ENCODE peak calls at places on chromosome 5, in ten cellular contexts. One of them, this sample, is unnamed.

GRCh38 chr5:21244982-21245381 is 1257.0 kb upstream of the CDH18 start:
- DNase-seq in activated naive CD4-positive, alpha-beta T cell: no peak
- DNase-seq in nephron progenitor cell: no peak
- DNase-seq in WTC11: no peak
- DNase-seq in mammary epithelial cell: no peak
- DNase-seq in psoas muscle: no peak
- DNase-seq in mesenteric fat pad: no peak
- DNase-seq in HTR-8/SVneo: no peak
- DNase-seq in NCI-H1092 treated with DMSO at 0.1 percent for 48 hours: no peak
- DNase-seq in activated T-cell treated with anti-CD3 and anti-CD28 coated beads, Interleukin-2, amount 50 U/mL, for 48 hours: no peak
- DNase-seq in this sample: no peak

GRCh38 chr5:151619812-151620462 is 28.8 kb upstream of the FAT2 start:
- DNase-seq in activated naive CD4-positive, alpha-beta T cell: no peak
- DNase-seq in nephron progenitor cell: no peak
- DNase-seq in WTC11: peak
- DNase-seq in mammary epithelial cell: peak
- DNase-seq in psoas muscle: no peak
- DNase-seq in mesenteric fat pad: peak
- DNase-seq in HTR-8/SVneo: peak
- DNase-seq in NCI-H1092 treated with DMSO at 0.1 percent for 48 hours: no peak
- DNase-seq in activated T-cell treated with anti-CD3 and anti-CD28 coated beads, Interleukin-2, amount 50 U/mL, for 48 hours: no peak
- DNase-seq in this sample: no peak

GRCh38 chr5:93576994-93577575 is 3.9 kb downstream of the NR2F1-AS1 start:
- DNase-seq in activated naive CD4-positive, alpha-beta T cell: no peak
- DNase-seq in nephron progenitor cell: no peak
- DNase-seq in WTC11: no peak
- DNase-seq in mammary epithelial cell: no peak
- DNase-seq in psoas muscle: no peak
- DNase-seq in mesenteric fat pad: no peak
- DNase-seq in HTR-8/SVneo: no peak
- DNase-seq in NCI-H1092 treated with DMSO at 0.1 percent for 48 hours: no peak
- DNase-seq in activated T-cell treated with anti-CD3 and anti-CD28 coated beads, Interleukin-2, amount 50 U/mL, for 48 hours: no peak
- DNase-seq in this sample: no peak

GRCh38 chr5:123512631-123513461 is 869 bp downstream of the CSNK1G3 start:
- DNase-seq in activated naive CD4-positive, alpha-beta T cell: peak
- DNase-seq in nephron progenitor cell: peak
- DNase-seq in WTC11: peak
- DNase-seq in mammary epithelial cell: peak
- DNase-seq in psoas muscle: peak
- DNase-seq in mesenteric fat pad: peak
- DNase-seq in HTR-8/SVneo: peak
- DNase-seq in NCI-H1092 treated with DMSO at 0.1 percent for 48 hours: no peak
- DNase-seq in activated T-cell treated with anti-CD3 and anti-CD28 coated beads, Interleukin-2, amount 50 U/mL, for 48 hours: peak
- DNase-seq in this sample: peak

GRCh38 chr5:83472508-83473343 is 1.2 kb downstream of the VCAN start:
- DNase-seq in activated naive CD4-positive, alpha-beta T cell: no peak
- DNase-seq in nephron progenitor cell: peak
- DNase-seq in WTC11: peak
- DNase-seq in mammary epithelial cell: peak
- DNase-seq in psoas muscle: peak
- DNase-seq in mesenteric fat pad: no peak
- DNase-seq in HTR-8/SVneo: peak
- DNase-seq in NCI-H1092 treated with DMSO at 0.1 percent for 48 hours: no peak
- DNase-seq in activated T-cell treated with anti-CD3 and anti-CD28 coated beads, Interleukin-2, amount 50 U/mL, for 48 hours: peak
- DNase-seq in this sample: peak

GRCh38 chr5:14715481-14715880 is 51.0 kb downstream of the OTULIN start:
- DNase-seq in activated naive CD4-positive, alpha-beta T cell: no peak
- DNase-seq in nephron progenitor cell: no peak
- DNase-seq in WTC11: no peak
- DNase-seq in mammary epithelial cell: no peak
- DNase-seq in psoas muscle: no peak
- DNase-seq in mesenteric fat pad: no peak
- DNase-seq in HTR-8/SVneo: no peak
- DNase-seq in NCI-H1092 treated with DMSO at 0.1 percent for 48 hours: no peak
- DNase-seq in activated T-cell treated with anti-CD3 and anti-CD28 coated beads, Interleukin-2, amount 50 U/mL, for 48 hours: no peak
- DNase-seq in this sample: no peak

GRCh38 chr5:52993367-52993766 is 4.2 kb downstream of the ITGA2 start:
- DNase-seq in activated naive CD4-positive, alpha-beta T cell: no peak
- DNase-seq in nephron progenitor cell: no peak
- DNase-seq in WTC11: no peak
- DNase-seq in mammary epithelial cell: no peak
- DNase-seq in psoas muscle: no peak
- DNase-seq in mesenteric fat pad: no peak
- DNase-seq in HTR-8/SVneo: no peak
- DNase-seq in NCI-H1092 treated with DMSO at 0.1 percent for 48 hours: no peak
- DNase-seq in activated T-cell treated with anti-CD3 and anti-CD28 coated beads, Interleukin-2, amount 50 U/mL, for 48 hours: no peak
- DNase-seq in this sample: no peak

GRCh38 chr5:174222891-174223290 is 177.4 kb downstream of the NSG2 start:
- DNase-seq in activated naive CD4-positive, alpha-beta T cell: no peak
- DNase-seq in nephron progenitor cell: no peak
- DNase-seq in WTC11: peak
- DNase-seq in mammary epithelial cell: no peak
- DNase-seq in psoas muscle: no peak
- DNase-seq in mesenteric fat pad: no peak
- DNase-seq in HTR-8/SVneo: no peak
- DNase-seq in NCI-H1092 treated with DMSO at 0.1 percent for 48 hours: no peak
- DNase-seq in activated T-cell treated with anti-CD3 and anti-CD28 coated beads, Interleukin-2, amount 50 U/mL, for 48 hours: no peak
- DNase-seq in this sample: no peak

GRCh38 chr5:51172853-51173635 is 210.2 kb upstream of the ISL1 start:
- DNase-seq in activated naive CD4-positive, alpha-beta T cell: no peak
- DNase-seq in nephron progenitor cell: no peak
- DNase-seq in WTC11: no peak
- DNase-seq in mammary epithelial cell: no peak
- DNase-seq in psoas muscle: no peak
- DNase-seq in mesenteric fat pad: no peak
- DNase-seq in HTR-8/SVneo: no peak
- DNase-seq in NCI-H1092 treated with DMSO at 0.1 percent for 48 hours: peak
- DNase-seq in activated T-cell treated with anti-CD3 and anti-CD28 coated beads, Interleukin-2, amount 50 U/mL, for 48 hours: no peak
- DNase-seq in this sample: no peak

GRCh38 chr5:10762178-10762775 is 1.2 kb upstream of the DAP start:
- DNase-seq in activated naive CD4-positive, alpha-beta T cell: no peak
- DNase-seq in nephron progenitor cell: no peak
- DNase-seq in WTC11: no peak
- DNase-seq in mammary epithelial cell: no peak
- DNase-seq in psoas muscle: peak
- DNase-seq in mesenteric fat pad: no peak
- DNase-seq in HTR-8/SVneo: no peak
- DNase-seq in NCI-H1092 treated with DMSO at 0.1 percent for 48 hours: no peak
- DNase-seq in activated T-cell treated with anti-CD3 and anti-CD28 coated beads, Interleukin-2, amount 50 U/mL, for 48 hours: no peak
- DNase-seq in this sample: no peak

GRCh38 chr5:67770431-67771025 is 445.0 kb upstream of the PIK3R1 start:
- DNase-seq in activated naive CD4-positive, alpha-beta T cell: no peak
- DNase-seq in nephron progenitor cell: no peak
- DNase-seq in WTC11: no peak
- DNase-seq in mammary epithelial cell: peak
- DNase-seq in psoas muscle: no peak
- DNase-seq in mesenteric fat pad: no peak
- DNase-seq in HTR-8/SVneo: no peak
- DNase-seq in NCI-H1092 treated with DMSO at 0.1 percent for 48 hours: no peak
- DNase-seq in activated T-cell treated with anti-CD3 and anti-CD28 coated beads, Interleukin-2, amount 50 U/mL, for 48 hours: no peak
- DNase-seq in this sample: no peak

This sample was measured in ACHN.